ENCODE peak calls at places on chromosome 16, in four cellular contexts. I, K, B and C are unnamed samples.

GRCh38 chr16:63289834-63290460 is 1253.7 kb upstream of the CDH8 start:
- DNase-seq in I (no peak), K (no peak), B (peak; percentile 6), C (no peak)

GRCh38 chr16:89118361-89119061 is 24.9 kb downstream of the ACSF3 start:
- DNase-seq in I (no peak), K (no peak), B (no peak), C (peak; percentile 3)

GRCh38 chr16:48597563-48598392 is 12.2 kb downstream of the N4BP1 start:
- DNase-seq in I (no peak), K (no peak), B (no peak), C (no peak)

GRCh38 chr16:49660647-49661046 is 195.3 kb downstream of the ZNF423 start:
- DNase-seq in I (no peak), K (no peak), B (no peak), C (no peak)

GRCh38 chr16:10245002-10245401 is 62.8 kb upstream of the GRIN2A start:
- DNase-seq in I (no peak), K (no peak), B (no peak), C (no peak)

GRCh38 chr16:70697601-70698170 is 11.8 kb upstream of the MTSS2 start:
- DNase-seq in I (no peak), K (no peak), B (no peak), C (no peak)

GRCh38 chr16:83215417-83216001 is 588.7 kb downstream of the CDH13 start:
- DNase-seq in I (no peak), K (no peak), B (peak; percentile 30), C (peak; percentile 13)

GRCh38 chr16:49969356-49970030 is 55.5 kb upstream of the CNEP1R1 start:
- DNase-seq in I (no peak), K (no peak), B (no peak), C (no peak)

GRCh38 chr16:10740000-10740844 is 3.4 kb upstream of the NUBP1 start:
- DNase-seq in I (no peak), K (no peak), B (no peak), C (no peak)

GRCh38 chr16:27685802-27686201 is 135.9 kb downstream of the KATNIP start:
- DNase-seq in I (no peak), K (no peak), B (no peak), C (no peak)

GRCh38 chr16:49019081-49019633 is 262.5 kb downstream of the CBLN1 start:
- DNase-seq in I (no peak), K (no peak), B (no peak), C (no peak)

GRCh38 chr16:16797239-16797638 is 418.3 kb downstream of the NPIPA7 start:
- DNase-seq in I (no peak), K (no peak), B (no peak), C (no peak)

GRCh38 chr16:4474192-4474961 is at the start of gene NMRAL1:
- DNase-seq in I (peak; percentile 82), K (peak; percentile 94), B (peak; percentile 77), C (peak; percentile 95)

GRCh38 chr16:4475880-4476790 is at the start of gene HMOX2:
- DNase-seq in I (peak; percentile 90), K (peak; percentile 93), B (peak; percentile 94), C (peak; percentile 98)

GRCh38 chr16:4481965-4482364 is 5.8 kb downstream of the HMOX2 start:
- DNase-seq in I (no peak), K (no peak), B (no peak), C (no peak)

GRCh38 chr16:4481526-4481925 is 5.3 kb downstream of the HMOX2 start:
- DNase-seq in I (no peak), K (no peak), B (no peak), C (no peak)

GRCh38 chr16:4477966-4478365 is 1.8 kb downstream of the HMOX2 start:
- DNase-seq in I (no peak), K (no peak), B (no peak), C (no peak)
- TF ChIP-seq CTCF in I (no peak), K (no peak), B (peak; percentile 21), C (no peak)

DNA sequence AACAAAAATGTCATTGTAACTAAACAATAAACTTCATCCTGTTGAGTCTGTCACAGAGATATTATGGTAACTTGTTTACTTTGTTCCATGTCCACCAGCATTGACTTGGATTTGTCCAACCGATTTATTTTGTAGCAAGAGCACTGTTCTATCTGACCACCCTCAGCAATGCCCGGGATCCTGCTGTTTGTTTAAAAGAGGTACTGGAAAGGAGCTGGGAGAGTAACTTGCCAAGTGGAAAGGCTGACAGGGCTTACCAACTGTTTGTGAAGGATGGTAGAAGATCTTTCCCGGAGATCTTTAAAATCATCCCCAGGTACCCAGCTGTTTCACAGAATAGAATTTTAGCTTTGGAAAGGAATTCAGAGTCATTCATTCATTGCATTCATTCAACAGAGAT is 59.1 kb upstream of the BCAR1 start:
- DNase-seq in I (no peak), K (no peak), B (no peak), C (no peak)
- H3K4me3 ChIP-seq in I (no peak overlapping the region), K (no peak overlapping the region), B (no peak overlapping the region), C (no peak overlapping the region)

DNA sequence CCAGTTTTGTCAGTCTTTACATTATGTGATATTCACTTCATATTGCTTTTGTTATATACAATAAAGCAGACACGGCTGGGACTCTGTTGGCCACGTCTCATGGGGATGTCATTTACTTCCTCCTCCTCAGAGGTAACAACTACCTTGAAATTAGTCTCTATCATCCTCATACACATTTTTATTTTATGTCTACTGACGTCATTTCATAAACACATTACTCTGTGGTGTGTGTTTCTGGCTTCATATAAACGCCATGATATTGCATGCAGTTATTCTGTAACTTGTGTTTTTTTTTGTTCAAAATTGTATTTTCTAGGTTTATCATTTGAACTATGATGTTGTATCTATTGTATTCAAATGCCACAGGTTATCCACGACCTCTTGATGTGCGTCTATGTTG is 13.4 kb upstream of the IRF8 start:
- DNase-seq in I (no peak), K (no peak), B (no peak), C (no peak)
- H3K27me3 ChIP-seq in I (no peaks in the 10 kb centered on the region), K (no peaks in the 10 kb centered on the region), B (no peaks in the 10 kb centered on the region), C (no peaks in the 10 kb centered on the region)

GRCh38 chr16:1946495-1947368 is 3.7 kb upstream of the MSRB1 start:
- DNase-seq in I (no peak), K (no peak), B (no peak), C (no peak)
- TF ChIP-seq CTCF in I (no peak), K (no peak), B (no peak), C (no peak)

GRCh38 chr16:55057866-55058265 is 127.2 kb downstream of the IRX5 start:
- DNase-seq in I (no peak), K (no peak), B (no peak), C (no peak)

GRCh38 chr16:55058576-55058975 is 127.9 kb downstream of the IRX5 start:
- DNase-seq in I (no peak), K (no peak), B (no peak), C (no peak)

GRCh38 chr16:55055262-55055661 is 124.6 kb downstream of the IRX5 start:
- DNase-seq in I (no peak), K (no peak), B (no peak), C (no peak)

GRCh38 chr16:55059146-55059545 is 128.5 kb downstream of the IRX5 start:
- DNase-seq in I (no peak), K (no peak), B (no peak), C (no peak)

GRCh38 chr16:55056585-55057520 is 126.2 kb downstream of the IRX5 start:
- DNase-seq in I (no peak), K (no peak), B (no peak), C (no peak)
- H3K4me3 ChIP-seq in I (no peak overlapping the region), K (peak overlapping the region; percentile 52), B (no peak overlapping the region), C (no peak overlapping the region)

DNA sequence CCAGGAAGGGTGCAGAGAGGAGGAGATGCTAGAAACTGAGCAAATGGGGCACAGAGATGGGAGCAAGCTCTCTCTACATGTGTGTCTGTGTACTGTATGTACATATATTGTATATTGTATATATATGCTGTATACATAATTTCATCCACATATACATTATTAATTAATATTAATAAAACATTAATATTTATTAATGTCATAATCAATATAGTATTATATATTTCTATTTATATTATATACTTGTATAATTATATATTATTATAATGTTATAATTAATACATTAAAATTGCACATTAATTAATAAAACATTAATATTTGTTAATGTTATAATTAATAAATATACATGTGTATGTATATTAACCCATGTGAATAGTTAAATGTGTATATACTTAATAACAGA is 31.5 kb upstream of the FOXF1 start:
- DNase-seq in I (no peak), K (no peak), B (no peak), C (no peak)
- H3K27me3 ChIP-seq in I (peaks cover 8% of the 10 kb centered on the region), K (no peaks in the 10 kb centered on the region), B (no peaks in the 10 kb centered on the region), C (peaks cover 4% of the 10 kb centered on the region)